ENCODE peak calls at places on chromosomes 7 and 10, in eight cellular contexts. One of them, this sample, is unnamed.

GRCh38 chr10:103917326-103918052 is 495 bp downstream of the STN1 start:
- DNase-seq in LoVo: peak
- DNase-seq in activated CD8-positive, alpha-beta memory T cell treated with anti-CD3 and anti-CD28 coated beads for 24 hours: no peak
- DNase-seq in astrocyte of the hippocampus: peak
- DNase-seq in AML-193: peak
- DNase-seq in T-cell: no peak
- DNase-seq in HCEC 1CT: peak
- DNase-seq in stimulated activated CD8-positive, alpha-beta memory T cell treated with anti-CD3 and anti-CD28 coated beads, Interleukin-4, amount 100 ng/mL, for 4 hours: no peak
- DNase-seq in this sample: no peak

GRCh38 chr7:125555921-125556320 is 626.3 kb upstream of the POT1 start:
- DNase-seq in LoVo: no peak
- DNase-seq in activated CD8-positive, alpha-beta memory T cell treated with anti-CD3 and anti-CD28 coated beads for 24 hours: no peak
- DNase-seq in astrocyte of the hippocampus: peak
- DNase-seq in AML-193: no peak
- DNase-seq in T-cell: no peak
- DNase-seq in HCEC 1CT: no peak
- DNase-seq in stimulated activated CD8-positive, alpha-beta memory T cell treated with anti-CD3 and anti-CD28 coated beads, Interleukin-4, amount 100 ng/mL, for 4 hours: no peak
- DNase-seq in this sample: no peak

GRCh38 chr7:41188163-41189130 is 514.4 kb downstream of the INHBA start:
- DNase-seq in LoVo: peak
- DNase-seq in activated CD8-positive, alpha-beta memory T cell treated with anti-CD3 and anti-CD28 coated beads for 24 hours: no peak
- DNase-seq in astrocyte of the hippocampus: peak
- DNase-seq in AML-193: no peak
- DNase-seq in T-cell: no peak
- DNase-seq in HCEC 1CT: peak
- DNase-seq in stimulated activated CD8-positive, alpha-beta memory T cell treated with anti-CD3 and anti-CD28 coated beads, Interleukin-4, amount 100 ng/mL, for 4 hours: no peak
- DNase-seq in this sample: peak

GRCh38 chr10:117425908-117426566 is 50.8 kb upstream of the PDZD8 start:
- DNase-seq in LoVo: no peak
- DNase-seq in activated CD8-positive, alpha-beta memory T cell treated with anti-CD3 and anti-CD28 coated beads for 24 hours: no peak
- DNase-seq in astrocyte of the hippocampus: no peak
- DNase-seq in AML-193: no peak
- DNase-seq in T-cell: no peak
- DNase-seq in HCEC 1CT: no peak
- DNase-seq in stimulated activated CD8-positive, alpha-beta memory T cell treated with anti-CD3 and anti-CD28 coated beads, Interleukin-4, amount 100 ng/mL, for 4 hours: no peak
- DNase-seq in this sample: no peak

GRCh38 chr10:115845958-115846357 is 427.0 kb downstream of the GFRA1 start:
- DNase-seq in LoVo: no peak
- DNase-seq in activated CD8-positive, alpha-beta memory T cell treated with anti-CD3 and anti-CD28 coated beads for 24 hours: no peak
- DNase-seq in astrocyte of the hippocampus: no peak
- DNase-seq in AML-193: no peak
- DNase-seq in T-cell: no peak
- DNase-seq in HCEC 1CT: peak
- DNase-seq in stimulated activated CD8-positive, alpha-beta memory T cell treated with anti-CD3 and anti-CD28 coated beads, Interleukin-4, amount 100 ng/mL, for 4 hours: no peak
- DNase-seq in this sample: no peak

GRCh38 chr7:4093492-4093891 is 588.6 kb upstream of the FOXK1 start:
- DNase-seq in LoVo: no peak
- DNase-seq in activated CD8-positive, alpha-beta memory T cell treated with anti-CD3 and anti-CD28 coated beads for 24 hours: no peak
- DNase-seq in astrocyte of the hippocampus: no peak
- DNase-seq in AML-193: no peak
- DNase-seq in T-cell: no peak
- DNase-seq in HCEC 1CT: no peak
- DNase-seq in stimulated activated CD8-positive, alpha-beta memory T cell treated with anti-CD3 and anti-CD28 coated beads, Interleukin-4, amount 100 ng/mL, for 4 hours: no peak
- DNase-seq in this sample: no peak

GRCh38 chr7:38953971-38954370 is 23.7 kb upstream of the POU6F2 start:
- DNase-seq in LoVo: no peak
- DNase-seq in activated CD8-positive, alpha-beta memory T cell treated with anti-CD3 and anti-CD28 coated beads for 24 hours: no peak
- DNase-seq in astrocyte of the hippocampus: no peak
- DNase-seq in AML-193: no peak
- DNase-seq in T-cell: no peak
- DNase-seq in HCEC 1CT: no peak
- DNase-seq in stimulated activated CD8-positive, alpha-beta memory T cell treated with anti-CD3 and anti-CD28 coated beads, Interleukin-4, amount 100 ng/mL, for 4 hours: no peak
- DNase-seq in this sample: no peak

GRCh38 chr7:141585592-141586510 is 34.6 kb downstream of the AGK start:
- DNase-seq in LoVo: peak
- DNase-seq in activated CD8-positive, alpha-beta memory T cell treated with anti-CD3 and anti-CD28 coated beads for 24 hours: no peak
- DNase-seq in astrocyte of the hippocampus: peak
- DNase-seq in AML-193: no peak
- DNase-seq in T-cell: no peak
- DNase-seq in HCEC 1CT: peak
- DNase-seq in stimulated activated CD8-positive, alpha-beta memory T cell treated with anti-CD3 and anti-CD28 coated beads, Interleukin-4, amount 100 ng/mL, for 4 hours: no peak
- DNase-seq in this sample: peak

GRCh38 chr10:87925570-87925969 is 62.1 kb downstream of the PTEN start:
- DNase-seq in LoVo: no peak
- DNase-seq in activated CD8-positive, alpha-beta memory T cell treated with anti-CD3 and anti-CD28 coated beads for 24 hours: no peak
- DNase-seq in astrocyte of the hippocampus: peak
- DNase-seq in AML-193: no peak
- DNase-seq in T-cell: no peak
- DNase-seq in HCEC 1CT: no peak
- DNase-seq in stimulated activated CD8-positive, alpha-beta memory T cell treated with anti-CD3 and anti-CD28 coated beads, Interleukin-4, amount 100 ng/mL, for 4 hours: no peak
- DNase-seq in this sample: peak

GRCh38 chr10:122151121-122151694 is 119.9 kb upstream of the BTBD16 start:
- DNase-seq in LoVo: no peak
- DNase-seq in activated CD8-positive, alpha-beta memory T cell treated with anti-CD3 and anti-CD28 coated beads for 24 hours: no peak
- DNase-seq in astrocyte of the hippocampus: no peak
- DNase-seq in AML-193: no peak
- DNase-seq in T-cell: no peak
- DNase-seq in HCEC 1CT: no peak
- DNase-seq in stimulated activated CD8-positive, alpha-beta memory T cell treated with anti-CD3 and anti-CD28 coated beads, Interleukin-4, amount 100 ng/mL, for 4 hours: no peak
- DNase-seq in this sample: no peak